ENCODE peak calls at places on chromosome 4, in four cellular contexts. One of them, this sample, is unnamed.
A peak's percentile ranks its signal among the peaks of the same experiment; 100 is the strongest.

GRCh38 chr4:146095091-146095690 is 80.3 kb upstream of the LSM6 start:
- DNase-seq in thoracic aorta: no peak
- DNase-seq in fibroblast of lung: peak; percentile 79
- DNase-seq in GM12878: no peak
- DNase-seq in this sample: no peak

GRCh38 chr4:182082910-182083309 is 160.3 kb upstream of the TENM3 start:
- DNase-seq in GM12878: no peak
- DNase-seq in thoracic aorta: no peak
- DNase-seq in fibroblast of lung: no peak
- DNase-seq in this sample: no peak

GRCh38 chr4:2806392-2807355 is 13.8 kb downstream of the SH3BP2 start:
- DNase-seq in GM12878: no peak
- DNase-seq in thoracic aorta: no peak
- DNase-seq in fibroblast of lung: peak; percentile 83
- DNase-seq in this sample: no peak

GRCh38 chr4:153427363-153428071 is 38.6 kb upstream of the TMEM131L start:
- DNase-seq in thoracic aorta: no peak
- DNase-seq in fibroblast of lung: peak; percentile 39
- DNase-seq in GM12878: no peak
- DNase-seq in this sample: no peak

GRCh38 chr4:108168213-108168671 is 490 bp downstream of the LEF1 start:
- DNase-seq in fibroblast of lung: peak; percentile 49
- DNase-seq in thoracic aorta: no peak
- DNase-seq in GM12878: no peak
- DNase-seq in this sample: peak; percentile 45

GRCh38 chr4:149441338-149441737 is 374.3 kb downstream of the IQCM start:
- DNase-seq in thoracic aorta: no peak
- DNase-seq in GM12878: no peak
- DNase-seq in fibroblast of lung: peak; percentile 36
- DNase-seq in this sample: no peak

GRCh38 chr4:121749225-121749624 is 15.7 kb downstream of the SMIM43 start:
- DNase-seq in fibroblast of lung: no peak
- DNase-seq in GM12878: no peak
- DNase-seq in thoracic aorta: no peak
- DNase-seq in this sample: no peak

GRCh38 chr4:38034986-38035882 is 75.0 kb downstream of the PTTG2 start:
- DNase-seq in GM12878: no peak
- DNase-seq in thoracic aorta: no peak
- DNase-seq in fibroblast of lung: peak; percentile 82
- DNase-seq in this sample: no peak

GRCh38 chr4:36317731-36318130 is 36.3 kb downstream of the DTHD1 start:
- DNase-seq in fibroblast of lung: no peak
- DNase-seq in thoracic aorta: no peak
- DNase-seq in GM12878: no peak
- DNase-seq in this sample: no peak

GRCh38 chr4:78014889-78015886 is 41.9 kb upstream of the FRAS1 start:
- DNase-seq in fibroblast of lung: no peak
- DNase-seq in GM12878: no peak
- DNase-seq in thoracic aorta: no peak
- DNase-seq in this sample: no peak

GRCh38 chr4:7854697-7855370 is 84.8 kb downstream of the AFAP1 start:
- DNase-seq in thoracic aorta: no peak
- DNase-seq in fibroblast of lung: no peak
- DNase-seq in GM12878: peak; percentile 23
- DNase-seq in this sample: peak; percentile 59

GRCh38 chr4:14627038-14627437 is 375.2 kb upstream of the CPEB2 start:
- DNase-seq in GM12878: no peak
- DNase-seq in fibroblast of lung: no peak
- DNase-seq in thoracic aorta: no peak
- DNase-seq in this sample: no peak

GRCh38 chr4:188433916-188434315 is 294.7 kb downstream of the TRIML1 start:
- DNase-seq in fibroblast of lung: no peak
- DNase-seq in thoracic aorta: no peak
- DNase-seq in GM12878: no peak
- DNase-seq in this sample: no peak

GRCh38 chr4:123300222-123300621 is 96.4 kb upstream of the SPRY1 start:
- DNase-seq in thoracic aorta: no peak
- DNase-seq in GM12878: no peak
- DNase-seq in fibroblast of lung: no peak
- DNase-seq in this sample: no peak

GRCh38 chr4:20592666-20593065 is 107.6 kb upstream of the PACRGL start:
- DNase-seq in GM12878: no peak
- DNase-seq in fibroblast of lung: peak; percentile 56
- DNase-seq in thoracic aorta: no peak
- DNase-seq in this sample: no peak

GRCh38 chr4:166980419-166980818 is 253.9 kb downstream of the SPOCK3 start:
- DNase-seq in GM12878: no peak
- DNase-seq in fibroblast of lung: no peak
- DNase-seq in thoracic aorta: no peak
- DNase-seq in this sample: no peak

GRCh38 chr4:23877758-23878229 is 12.1 kb downstream of the PPARGC1A start:
- DNase-seq in thoracic aorta: no peak
- DNase-seq in fibroblast of lung: peak; percentile 67
- DNase-seq in GM12878: no peak
- DNase-seq in this sample: no peak

GRCh38 chr4:124768596-124768995 is 56.1 kb upstream of the ANKRD50 start:
- DNase-seq in fibroblast of lung: peak; percentile 25
- DNase-seq in thoracic aorta: no peak
- DNase-seq in GM12878: no peak
- DNase-seq in this sample: no peak

GRCh38 chr4:3792813-3793212 is 26.6 kb downstream of the ADRA2C start:
- DNase-seq in GM12878: no peak
- DNase-seq in fibroblast of lung: no peak
- DNase-seq in thoracic aorta: no peak
- DNase-seq in this sample: no peak

GRCh38 chr4:71287305-71287704 is 51.5 kb upstream of the SLC4A4 start:
- DNase-seq in GM12878: no peak
- DNase-seq in thoracic aorta: no peak
- DNase-seq in fibroblast of lung: peak; percentile 34
- DNase-seq in this sample: no peak

GRCh38 chr4:121656269-121656641 is 40.5 kb downstream of the ANXA5 start:
- DNase-seq in fibroblast of lung: peak; percentile 88
- DNase-seq in GM12878: peak; percentile 7
- DNase-seq in thoracic aorta: peak; percentile 7
- DNase-seq in this sample: peak; percentile 0

GRCh38 chr4:146029147-146029546 is 90.5 kb upstream of the ZNF827 start:
- DNase-seq in GM12878: peak; percentile 48
- DNase-seq in thoracic aorta: no peak
- DNase-seq in fibroblast of lung: no peak
- DNase-seq in this sample: no peak

GRCh38 chr4:113616443-113616842 is 145.1 kb downstream of the CAMK2D start:
- DNase-seq in thoracic aorta: no peak
- DNase-seq in GM12878: no peak
- DNase-seq in fibroblast of lung: no peak
- DNase-seq in this sample: no peak

GRCh38 chr4:98570160-98570797 is 88.1 kb downstream of the TSPAN5 start:
- DNase-seq in GM12878: no peak
- DNase-seq in fibroblast of lung: peak; percentile 47
- DNase-seq in thoracic aorta: no peak
- DNase-seq in this sample: no peak

GRCh38 chr4:99135541-99136173 is 8.4 kb downstream of the ADH4 start:
- DNase-seq in fibroblast of lung: no peak
- DNase-seq in GM12878: no peak
- DNase-seq in thoracic aorta: no peak
- DNase-seq in this sample: no peak

GRCh38 chr4:137408527-137409177 is 123.6 kb downstream of the PCDH18 start:
- DNase-seq in fibroblast of lung: no peak
- DNase-seq in GM12878: no peak
- DNase-seq in thoracic aorta: no peak
- DNase-seq in this sample: no peak

GRCh38 chr4:148355442-148356123 is 86.6 kb downstream of the NR3C2 start:
- DNase-seq in GM12878: no peak
- DNase-seq in thoracic aorta: no peak
- DNase-seq in fibroblast of lung: no peak
- DNase-seq in this sample: no peak

GRCh38 chr4:8760561-8760960 is 111.1 kb downstream of the HMX1 start:
- DNase-seq in thoracic aorta: no peak
- DNase-seq in fibroblast of lung: no peak
- DNase-seq in GM12878: no peak
- DNase-seq in this sample: no peak

GRCh38 chr4:76733380-76733779 is 164.6 kb downstream of the SOWAHB start:
- DNase-seq in GM12878: no peak
- DNase-seq in thoracic aorta: no peak
- DNase-seq in fibroblast of lung: no peak
- DNase-seq in this sample: no peak

GRCh38 chr4:175308236-175308635 is 390.1 kb downstream of the ADAM29 start:
- DNase-seq in thoracic aorta: no peak
- DNase-seq in GM12878: no peak
- DNase-seq in fibroblast of lung: peak; percentile 12
- DNase-seq in this sample: no peak

GRCh38 chr4:171265190-171265818 is 547.9 kb upstream of the GALNTL6 start:
- DNase-seq in thoracic aorta: no peak
- DNase-seq in fibroblast of lung: no peak
- DNase-seq in GM12878: no peak
- DNase-seq in this sample: no peak
- H3K27ac ChIP-seq in thoracic aorta: no peak overlapping the region
- H3K27ac ChIP-seq in fibroblast of lung: no peak overlapping the region
- H3K27ac ChIP-seq in GM12878: no peak overlapping the region
- H3K27ac ChIP-seq in this sample: no peak overlapping the region

DNA sequence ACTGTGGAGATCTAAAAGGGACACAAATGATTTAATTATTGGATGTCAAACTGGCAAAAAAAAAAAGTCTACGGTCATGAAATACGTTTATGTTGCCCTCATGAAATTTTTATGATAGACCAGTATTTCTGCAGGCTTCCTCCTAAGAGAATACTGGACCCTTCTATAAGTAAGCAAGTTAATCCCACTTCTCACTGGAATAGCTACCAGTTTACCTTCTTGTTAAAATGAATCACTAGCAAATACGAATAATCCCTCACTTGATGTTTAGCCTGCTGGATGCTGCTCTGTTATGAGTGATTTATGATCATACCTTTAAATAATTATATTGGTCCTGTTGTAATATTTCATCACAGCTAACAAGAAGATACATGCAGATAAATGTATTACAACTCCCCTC is 39.6 kb upstream of the GRID2 start:
- DNase-seq in GM12878: no peak
- DNase-seq in fibroblast of lung: no peak
- DNase-seq in thoracic aorta: no peak
- DNase-seq in this sample: no peak
- H3K27ac ChIP-seq in GM12878: no peak overlapping the region
- H3K27ac ChIP-seq in fibroblast of lung: no peak overlapping the region
- H3K27ac ChIP-seq in thoracic aorta: no peak overlapping the region
- H3K27ac ChIP-seq in this sample: no peak overlapping the region

GRCh38 chr4:143431526-143432257 is 81.8 kb upstream of the SMARCA5 start:
- DNase-seq in thoracic aorta: no peak
- DNase-seq in GM12878: no peak
- DNase-seq in fibroblast of lung: no peak
- DNase-seq in this sample: no peak
- H3K27ac ChIP-seq in thoracic aorta: no peak overlapping the region
- H3K27ac ChIP-seq in GM12878: no peak overlapping the region
- H3K27ac ChIP-seq in fibroblast of lung: no peak overlapping the region
- H3K27ac ChIP-seq in this sample: no peak overlapping the region

DNA sequence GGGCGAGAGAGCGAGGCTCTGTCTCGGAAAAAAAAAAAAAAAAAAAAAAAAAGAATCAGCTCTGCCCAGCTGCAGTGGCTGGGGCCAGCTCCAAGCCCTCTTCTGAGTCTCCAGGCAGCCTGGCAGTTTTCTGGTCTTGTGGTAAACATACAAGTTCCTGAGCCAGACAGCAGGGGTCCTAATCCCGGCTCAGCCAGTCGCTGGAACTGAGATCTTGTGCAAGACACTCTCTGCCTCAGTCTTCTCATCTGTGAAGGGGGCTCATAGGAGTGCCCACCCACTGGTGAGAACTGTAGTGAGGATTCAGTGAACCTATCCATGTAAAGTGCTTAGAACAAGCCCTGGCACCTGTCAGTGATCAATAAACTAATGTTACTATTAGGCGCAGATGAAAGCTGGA is 41.8 kb downstream of the C4orf50 start:
- DNase-seq in fibroblast of lung: no peak
- DNase-seq in thoracic aorta: no peak
- DNase-seq in GM12878: no peak
- DNase-seq in this sample: no peak
- H3K27ac ChIP-seq in fibroblast of lung: no peak overlapping the region
- H3K27ac ChIP-seq in thoracic aorta: no peak overlapping the region
- H3K27ac ChIP-seq in GM12878: no peak overlapping the region
- H3K27ac ChIP-seq in this sample: no peak overlapping the region

GRCh38 chr4:80610199-80610598 is 274.7 kb downstream of the CFAP299 start:
- DNase-seq in fibroblast of lung: no peak
- DNase-seq in GM12878: no peak
- DNase-seq in thoracic aorta: no peak
- DNase-seq in this sample: no peak

GRCh38 chr4:80611366-80611765 is 275.8 kb downstream of the CFAP299 start:
- DNase-seq in fibroblast of lung: no peak
- DNase-seq in thoracic aorta: no peak
- DNase-seq in GM12878: peak; percentile 13
- DNase-seq in this sample: no peak

GRCh38 chr4:80610845-80611244 is 275.3 kb downstream of the CFAP299 start:
- DNase-seq in fibroblast of lung: peak; percentile 73
- DNase-seq in thoracic aorta: no peak
- DNase-seq in GM12878: peak; percentile 63
- DNase-seq in this sample: no peak

GRCh38 chr4:80614319-80614718 is 278.8 kb downstream of the CFAP299 start:
- DNase-seq in thoracic aorta: no peak
- DNase-seq in GM12878: no peak
- DNase-seq in fibroblast of lung: no peak
- DNase-seq in this sample: no peak

GRCh38 chr4:80608285-80608980 is 272.9 kb downstream of the CFAP299 start:
- DNase-seq in GM12878: no peak
- DNase-seq in thoracic aorta: no peak
- DNase-seq in fibroblast of lung: peak; percentile 79
- DNase-seq in this sample: no peak
- H3K27ac ChIP-seq in GM12878: no peak overlapping the region
- H3K27ac ChIP-seq in thoracic aorta: no peak overlapping the region
- H3K27ac ChIP-seq in fibroblast of lung: no peak overlapping the region
- H3K27ac ChIP-seq in this sample: no peak overlapping the region

DNA sequence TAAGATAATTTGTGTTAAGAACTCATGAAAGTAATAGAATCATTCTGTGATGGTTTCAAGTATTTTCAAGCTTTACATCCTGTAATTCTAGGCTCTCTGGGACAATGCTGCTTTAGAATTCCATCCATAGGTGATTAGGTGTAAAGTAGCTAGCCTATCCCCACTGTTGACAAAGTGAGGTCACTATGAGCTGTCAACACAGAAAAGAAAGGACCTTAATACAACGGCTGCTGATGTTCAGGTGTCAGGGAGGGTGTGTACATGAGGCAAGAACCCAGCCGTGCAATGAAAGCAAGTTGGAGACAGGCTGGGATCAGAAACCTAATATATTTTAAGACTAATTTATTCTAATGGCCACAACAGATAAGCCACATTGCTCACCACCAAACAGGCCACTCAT is 36.8 kb upstream of the SH3RF1 start:
- DNase-seq in fibroblast of lung: no peak
- DNase-seq in thoracic aorta: no peak
- DNase-seq in GM12878: no peak
- DNase-seq in this sample: no peak
- H3K27ac ChIP-seq in fibroblast of lung: no peak overlapping the region
- H3K27ac ChIP-seq in thoracic aorta: no peak overlapping the region
- H3K27ac ChIP-seq in GM12878: no peak overlapping the region
- H3K27ac ChIP-seq in this sample: no peak overlapping the region

DNA sequence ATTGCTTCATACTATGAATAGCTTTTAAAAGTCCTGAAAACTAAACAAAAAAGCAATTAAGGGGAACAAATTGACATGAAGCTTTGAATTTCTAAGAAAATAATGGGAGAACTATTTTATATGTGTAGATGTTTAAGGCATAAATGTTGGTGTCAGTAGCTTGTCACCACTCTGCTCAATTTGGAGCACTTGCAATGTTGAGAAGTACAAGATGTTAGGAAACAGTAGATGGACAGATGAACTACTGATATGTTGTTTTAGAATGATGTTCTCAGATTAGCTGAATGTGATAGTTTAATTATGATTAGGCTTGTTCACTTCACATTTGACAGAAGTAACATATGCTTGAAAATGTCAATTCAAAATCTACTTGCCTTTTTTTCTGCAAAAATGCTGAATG is 525.7 kb upstream of the IGFBP7 start:
- DNase-seq in thoracic aorta: no peak
- DNase-seq in fibroblast of lung: no peak
- DNase-seq in GM12878: no peak
- DNase-seq in this sample: no peak
- H3K27ac ChIP-seq in thoracic aorta: no peak overlapping the region
- H3K27ac ChIP-seq in fibroblast of lung: no peak overlapping the region
- H3K27ac ChIP-seq in GM12878: no peak overlapping the region
- H3K27ac ChIP-seq in this sample: no peak overlapping the region

This sample was measured in CD4-positive, alpha-beta T cell.